ENCODE peak calls at places on chromosome 7, in nine cellular contexts. O, M, U, I, X, S, Z, Q and V are unnamed samples.

GRCh38 chr7:34928052-34928451 is 109.2 kb downstream of the DPY19L1 start:
- DNase-seq in O (peak; percentile 24), M (peak; percentile 11), U (no peak), I (no peak), X (peak; percentile 85), S (peak; percentile 23), Z (peak; percentile 39), Q (peak; percentile 57), V (peak; percentile 83)

GRCh38 chr7:93817561-93817960 is 73.0 kb downstream of the TFPI2 start:
- DNase-seq in O (no peak), M (no peak), U (no peak), I (no peak), X (no peak), S (no peak), Z (no peak), Q (no peak), V (no peak)

GRCh38 chr7:21996641-21997040 is 50.9 kb upstream of the CDCA7L start:
- DNase-seq in O (no peak), M (no peak), U (no peak), I (peak; percentile 47), X (no peak), S (peak; percentile 98), Z (no peak), Q (no peak), V (no peak)

GRCh38 chr7:92608380-92609322 is 18.5 kb upstream of the FAM133B start:
- DNase-seq in O (no peak), M (no peak), U (no peak), I (no peak), X (no peak), S (no peak), Z (no peak), Q (no peak), V (peak; percentile 42)

GRCh38 chr7:75631711-75632110 is 107.0 kb downstream of the HIP1 start:
- DNase-seq in O (no peak), M (no peak), U (no peak), I (no peak), X (no peak), S (no peak), Z (no peak), Q (no peak), V (no peak)

GRCh38 chr7:70530191-70530590 is 601.8 kb upstream of the GALNT17 start:
- DNase-seq in O (no peak), M (no peak), U (no peak), I (no peak), X (peak; percentile 72), S (no peak), Z (no peak), Q (no peak), V (no peak)

GRCh38 chr7:28539289-28539981 is 127.1 kb downstream of the CREB5 start:
- DNase-seq in O (no peak), M (no peak), U (no peak), I (peak; percentile 42), X (no peak), S (no peak), Z (no peak), Q (no peak), V (no peak)

GRCh38 chr7:74482629-74483401 is 29.1 kb downstream of the GTF2IRD1 start:
- DNase-seq in O (no peak), M (no peak), U (no peak), I (peak; percentile 70), X (no peak), S (peak; percentile 83), Z (no peak), Q (peak; percentile 94), V (no peak)

GRCh38 chr7:148905093-148905666 is 21.1 kb upstream of the EZH2 start:
- DNase-seq in O (no peak), M (no peak), U (no peak), I (no peak), X (peak; percentile 55), S (peak; percentile 36), Z (no peak), Q (no peak), V (no peak)

GRCh38 chr7:21986101-21986500 is 40.4 kb upstream of the CDCA7L start:
- DNase-seq in O (no peak), M (no peak), U (no peak), I (no peak), X (no peak), S (no peak), Z (no peak), Q (no peak), V (no peak)

GRCh38 chr7:26151953-26152781 is at the start of gene NFE2L3:
- DNase-seq in O (peak; percentile 55), M (peak; percentile 75), U (peak; percentile 36), I (peak; percentile 69), X (peak; percentile 77), S (peak; percentile 37), Z (peak; percentile 90), Q (peak; percentile 80), V (peak; percentile 68)

GRCh38 chr7:102891693-102892261 is 21.0 kb upstream of the LRRC17 start:
- DNase-seq in O (peak; percentile 58), M (no peak), U (peak; percentile 35), I (no peak), X (no peak), S (peak; percentile 83), Z (peak; percentile 75), Q (peak; percentile 36), V (no peak)

GRCh38 chr7:1329261-1329660 is 96.6 kb downstream of the UNCX start:
- DNase-seq in O (no peak), M (no peak), U (no peak), I (no peak), X (no peak), S (no peak), Z (no peak), Q (no peak), V (no peak)

GRCh38 chr7:106681815-106682495 is 21.0 kb upstream of the CCDC71L start:
- DNase-seq in O (no peak), M (no peak), U (no peak), I (no peak), X (no peak), S (peak; percentile 46), Z (no peak), Q (peak; percentile 48), V (no peak)

GRCh38 chr7:45057853-45058252 is 30.9 kb downstream of the NACAD start:
- DNase-seq in O (no peak), M (no peak), U (no peak), I (peak; percentile 98), X (no peak), S (no peak), Z (no peak), Q (no peak), V (no peak)

GRCh38 chr7:63096141-63096540 is 902.5 kb upstream of the ZNF722 start:
- DNase-seq in O (no peak), M (no peak), U (no peak), I (no peak), X (no peak), S (no peak), Z (no peak), Q (no peak), V (no peak)

GRCh38 chr7:63087575-63088190 is 911.0 kb upstream of the ZNF722 start:
- DNase-seq in O (no peak), M (no peak), U (no peak), I (no peak), X (no peak), S (no peak), Z (no peak), Q (no peak), V (no peak)

GRCh38 chr7:63092951-63093350 is 905.7 kb upstream of the ZNF722 start:
- DNase-seq in O (no peak), M (no peak), U (no peak), I (no peak), X (no peak), S (no peak), Z (no peak), Q (no peak), V (no peak)

GRCh38 chr7:63093481-63093880 is 905.2 kb upstream of the ZNF722 start:
- DNase-seq in O (no peak), M (no peak), U (no peak), I (no peak), X (no peak), S (no peak), Z (no peak), Q (peak; percentile 4), V (no peak)
- TF ChIP-seq CTCF in O (no peak), M (no peak), U (no peak), I (no peak), X (no peak), S (no peak), Z (no peak), Q (no peak), V (no peak)

GRCh38 chr7:3482147-3482921 is 181.3 kb downstream of the SDK1 start:
- DNase-seq in O (no peak), M (no peak), U (no peak), I (no peak), X (peak; percentile 43), S (peak; percentile 64), Z (no peak), Q (peak; percentile 62), V (peak; percentile 64)
- TF ChIP-seq CTCF in O (peak; percentile 13), M (peak; percentile 40), U (peak; percentile 20), I (peak; percentile 67), X (peak; percentile 53), S (peak; percentile 52), Z (peak; percentile 29), Q (peak; percentile 70), V (peak; percentile 54)

DNA sequence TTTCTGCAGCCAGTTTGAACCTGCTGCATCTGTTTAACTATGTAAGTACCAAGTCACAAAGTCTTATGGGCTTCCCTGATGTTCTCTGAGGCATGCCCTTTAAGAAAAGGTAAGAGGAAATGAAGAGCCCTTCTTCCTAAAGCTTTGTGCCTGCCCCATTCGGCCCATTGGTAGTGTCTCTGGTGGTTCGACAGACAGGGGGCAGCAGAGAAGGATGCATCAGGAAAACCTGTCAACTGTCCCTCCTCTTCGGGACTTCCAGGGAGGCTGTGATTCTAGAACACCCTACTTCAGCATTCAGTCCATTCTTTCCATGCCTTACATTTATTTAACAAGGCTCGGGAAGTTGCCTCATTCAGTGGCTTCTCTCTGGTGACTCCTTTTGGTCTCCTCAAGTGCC is 1.9 kb upstream of the SFRP4 start:
- DNase-seq in O (no peak), M (no peak), U (no peak), I (no peak), X (no peak), S (no peak), Z (no peak), Q (no peak), V (no peak)
- TF ChIP-seq CTCF in O (no peak), M (no peak), U (peak; percentile 8), I (peak; percentile 27), X (no peak), S (no peak), Z (no peak), Q (no peak), V (no peak)

DNA sequence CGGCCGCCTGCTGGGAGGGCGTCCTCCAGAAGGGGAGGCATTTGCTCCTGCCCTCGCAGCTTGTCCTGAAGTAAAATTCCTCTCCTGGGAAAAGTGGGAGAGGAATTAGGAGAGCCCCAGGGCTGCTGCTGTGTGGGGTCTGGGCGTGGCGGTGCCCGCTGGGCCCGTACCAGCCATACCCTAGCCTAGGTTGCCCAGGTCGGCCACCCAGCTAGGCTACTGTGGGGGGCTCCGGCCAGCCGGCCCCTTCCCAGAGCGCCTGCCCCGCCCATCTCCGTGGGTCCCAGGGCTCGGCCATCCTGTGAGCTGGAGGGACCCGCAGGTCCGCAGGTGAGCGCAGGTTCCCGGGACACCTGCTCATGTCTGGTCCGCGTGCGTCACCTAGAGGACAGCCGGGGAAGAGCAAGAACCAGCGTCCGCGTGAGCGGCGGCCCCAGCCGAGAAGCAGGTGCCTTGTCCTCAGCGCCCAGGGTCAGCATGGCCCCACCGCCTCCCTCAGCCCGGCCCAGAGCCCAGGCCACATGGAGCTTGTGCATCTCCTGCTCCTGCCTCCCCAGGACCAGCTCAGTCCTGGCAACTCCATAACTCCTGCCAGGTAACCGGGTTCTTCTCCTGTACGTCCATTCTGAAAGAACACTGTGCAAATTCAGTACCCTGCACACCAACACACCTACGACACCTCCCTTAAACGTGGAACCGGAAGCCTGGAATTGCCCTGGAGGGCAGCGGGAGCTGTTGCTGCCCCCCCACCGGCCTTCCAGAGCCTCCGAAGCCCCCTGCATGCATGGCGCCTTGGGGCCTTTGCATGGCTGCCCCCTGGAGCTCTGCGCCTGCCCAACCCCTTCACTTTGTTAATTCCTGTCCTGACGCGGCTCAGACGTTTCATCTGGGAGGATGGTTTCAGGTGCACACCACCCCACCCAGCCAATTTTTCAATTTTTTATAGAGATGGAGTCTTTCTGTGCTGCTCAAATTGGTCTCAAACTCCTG is 22.8 kb upstream of the FOXL3 start:
- DNase-seq in O (peak; percentile 49), M (no peak), U (no peak), I (no peak), X (peak; percentile 21), S (peak; percentile 2), Z (peak; percentile 89), Q (no peak), V (no peak)
- TF ChIP-seq CTCF in O (peak; percentile 55), M (no peak), U (peak; percentile 38), I (peak; percentile 48), X (peak; percentile 11), S (peak; percentile 53), Z (peak; percentile 67), Q (no peak), V (no peak)